ENCODE peak calls at places on chromosomes 16 and 17, in five cellular contexts. Y is A549, P is GM12878, N is H1, J is K562. D is an unnamed sample.

GRCh38 chr16:2056077-2056476 is 8.3 kb downstream of the TSC2 start:
- DNase-seq in N (no peak), Y (peak), P (no peak), J (peak), D (no peak)

GRCh38 chr16:23248261-23249194 is 53.6 kb upstream of the SCNN1B start:
- DNase-seq in N (no peak), P (no peak), J (no peak), Y (no peak), D (no peak)

GRCh38 chr16:28538733-28539596 is at the start of gene NUPR1:
- DNase-seq in J (no peak), Y (peak), N (no peak), P (no peak), D (no peak)

GRCh38 chr17:81003711-81004335 is 12.2 kb downstream of the CHMP6 start:
- DNase-seq in Y (no peak), P (no peak), N (no peak), J (no peak), D (peak)

GRCh38 chr16:12901204-12901596 is 198 bp upstream of the SHISA9 start:
- DNase-seq in Y (no peak), J (no peak), N (no peak), P (no peak), D (no peak)

GRCh38 chr17:6045621-6046357 is 24.4 kb upstream of the WSCD1 start:
- DNase-seq in Y (no peak), N (no peak), P (no peak), J (no peak), D (no peak)

GRCh38 chr17:1491406-1492248 is 859 bp downstream of the MYO1C start:
- DNase-seq in Y (no peak), J (peak), N (no peak), P (no peak), D (peak)

GRCh38 chr16:19804538-19805323 is 79.9 kb downstream of the GPRC5B start:
- DNase-seq in J (peak), N (peak), Y (no peak), P (no peak), D (peak)

GRCh38 chr17:45851464-45851863 is 6.8 kb downstream of the SPPL2C start:
- DNase-seq in N (no peak), J (no peak), P (no peak), Y (no peak), D (no peak)

GRCh38 chr17:39239640-39240314 is 14.0 kb upstream of the STAC2 start:
- DNase-seq in Y (peak), N (no peak), J (peak), P (no peak), D (peak)

GRCh38 chr16:10961231-10961630 is 16.9 kb downstream of the CLEC16A start:
- DNase-seq in Y (no peak), N (no peak), P (no peak), J (no peak), D (no peak)

GRCh38 chr17:8712698-8713097 is 31.9 kb downstream of the CCDC42 start:
- DNase-seq in N (no peak), Y (no peak), J (no peak), P (no peak), D (no peak)

GRCh38 chr16:86824751-86825310 is 246.5 kb downstream of the FOXL1 start:
- DNase-seq in N (no peak), Y (no peak), P (no peak), J (no peak), D (peak)

GRCh38 chr17:64687959-64688358 is 25.9 kb upstream of the SMURF2 start:
- DNase-seq in P (no peak), N (no peak), Y (no peak), J (no peak), D (no peak)

GRCh38 chr17:888998-889401 is 90.6 kb downstream of the NXN start:
- DNase-seq in P (peak), J (no peak), N (no peak), Y (no peak), D (no peak)

GRCh38 chr17:48095611-48096010 is 5.7 kb downstream of the CBX1 start:
- DNase-seq in P (no peak), Y (no peak), N (no peak), J (no peak), D (no peak)

GRCh38 chr17:8643855-8644506 is 13.5 kb upstream of the MYH10 start:
- DNase-seq in J (no peak), P (no peak), Y (no peak), N (no peak), D (no peak)

GRCh38 chr16:27175888-27176287 is 27.4 kb upstream of the KDM8 start:
- DNase-seq in P (no peak), J (peak), Y (peak), N (no peak), D (peak)

GRCh38 chr17:48608494-48608834 is 2.4 kb downstream of the HOXB7 start:
- DNase-seq in J (no peak), Y (no peak), N (no peak), P (no peak), D (no peak)

GRCh38 chr17:51673066-51673465 is 412.7 kb downstream of the UTP18 start:
- DNase-seq in N (no peak), J (no peak), Y (no peak), P (no peak), D (no peak)

GRCh38 chr16:58127634-58128033 is 1.5 kb downstream of the CFAP20 start:
- DNase-seq in P (no peak), Y (no peak), J (no peak), N (no peak), D (peak)

GRCh38 chr17:59763861-59764260 is 56.4 kb downstream of the VMP1 start:
- DNase-seq in N (no peak), J (no peak), P (no peak), Y (peak), D (no peak)

GRCh38 chr17:81414751-81415516 is 19.7 kb downstream of the BAHCC1 start:
- DNase-seq in Y (no peak), J (no peak), P (no peak), N (no peak), D (no peak)

GRCh38 chr16:29738514-29738913 is 7.3 kb downstream of the C16orf54 start:
- DNase-seq in N (no peak), P (peak), J (no peak), Y (no peak), D (peak)

GRCh38 chr16:12340151-12340733 is 363.7 kb downstream of the SNX29 start:
- DNase-seq in Y (peak), P (no peak), J (peak), N (no peak), D (no peak)

GRCh38 chr17:2120550-2121335 is 65.8 kb downstream of the HIC1 start:
- DNase-seq in N (no peak), Y (no peak), J (no peak), P (no peak), D (peak)

GRCh38 chr17:82173351-82174041 is 39.1 kb downstream of the CCDC57 start:
- DNase-seq in J (peak), N (no peak), P (no peak), Y (no peak), D (no peak)

GRCh38 chr16:11218324-11218962 is 37.6 kb downstream of the SOCS1 start:
- DNase-seq in J (no peak), N (no peak), P (no peak), Y (peak), D (peak)

GRCh38 chr17:27804113-27804512 is 3.8 kb upstream of the NOS2 start:
- DNase-seq in P (no peak), N (no peak), Y (no peak), J (no peak), D (no peak)

GRCh38 chr17:40203131-40203530 is 16.0 kb upstream of the WIPF2 start:
- DNase-seq in Y (no peak), J (no peak), N (no peak), P (no peak), D (peak)

GRCh38 chr17:56292010-56292409 is 138.7 kb downstream of the ANKFN1 start:
- DNase-seq in N (no peak), Y (no peak), J (no peak), P (no peak), D (no peak)

GRCh38 chr17:55426851-55427586 is 5.4 kb upstream of the MMD start:
- DNase-seq in N (no peak), Y (no peak), P (no peak), J (no peak), D (no peak)

GRCh38 chr17:42018339-42018738 is 1.1 kb upstream of the DNAJC7 start:
- DNase-seq in P (no peak), N (no peak), Y (no peak), J (peak), D (peak)

GRCh38 chr17:7035591-7036368 is at the start of gene SLC16A13:
- DNase-seq in Y (peak), P (peak), N (peak), J (peak), D (peak)

GRCh38 chr16:68644715-68645493 is at the start of gene CDH3:
- DNase-seq in J (no peak), P (no peak), Y (no peak), N (peak), D (peak)

GRCh38 chr16:10870137-10870776 is 6.7 kb upstream of the CIITA start:
- DNase-seq in N (no peak), J (no peak), Y (no peak), P (no peak), D (peak)

GRCh38 chr17:19316756-19317358 is 45.7 kb downstream of the B9D1 start:
- DNase-seq in J (no peak), P (no peak), Y (no peak), N (no peak), D (no peak)

GRCh38 chr17:19424934-19425868 is 14.2 kb downstream of the RNF112 start:
- DNase-seq in J (no peak), P (no peak), N (no peak), Y (no peak), D (no peak)

GRCh38 chr17:45147102-45147580 is 1.1 kb upstream of the HEXIM1 start:
- DNase-seq in J (peak), P (no peak), Y (no peak), N (no peak), D (peak)

GRCh38 chr17:82315703-82316358 is 1.6 kb downstream of the CD7 start:
- DNase-seq in N (no peak), J (no peak), Y (no peak), P (no peak), D (no peak)

DNA sequence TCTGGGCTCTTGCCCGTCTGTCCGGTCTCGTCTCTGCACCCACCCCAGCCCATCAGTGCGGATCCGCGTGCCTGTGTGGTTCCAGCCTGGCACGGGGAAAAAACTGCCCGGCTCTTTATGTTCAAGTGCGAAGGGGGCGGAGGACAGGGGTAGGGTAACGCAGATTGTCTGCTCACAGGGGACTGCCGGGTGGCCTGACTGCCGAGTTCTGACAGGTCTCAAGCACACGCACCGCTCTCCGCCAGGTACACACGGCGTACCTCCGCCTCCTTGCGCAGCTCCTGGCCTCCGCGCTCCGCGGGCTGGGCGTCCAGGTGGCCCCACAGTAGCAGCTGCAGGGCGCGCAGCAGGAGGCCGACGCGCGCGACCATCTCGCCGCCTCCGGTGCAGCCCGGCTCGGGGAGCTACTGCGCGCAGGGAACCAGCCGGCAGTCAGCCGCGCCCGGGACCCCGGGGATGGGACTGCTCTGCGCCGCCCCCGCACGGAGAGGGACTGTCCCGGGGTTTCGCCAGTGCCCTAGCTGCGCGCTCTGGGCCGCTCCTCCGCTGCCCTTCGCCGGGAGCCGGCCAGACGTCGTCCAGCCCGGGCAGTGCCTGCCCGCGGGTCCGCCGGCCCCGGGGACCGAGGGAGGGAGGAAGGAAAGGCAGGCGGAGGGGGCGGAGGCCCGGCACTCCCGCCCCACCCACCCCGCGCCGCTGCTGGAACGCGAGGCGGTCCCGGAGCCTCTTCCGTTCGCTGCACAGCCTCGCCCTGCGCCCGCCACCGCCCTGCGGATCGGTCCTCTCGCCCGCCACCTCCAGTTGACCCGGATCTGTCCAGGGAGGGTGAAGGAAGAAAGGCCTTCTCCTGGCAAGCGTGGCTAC is at the start of gene MMP28:
- DNase-seq in Y (peak), N (no peak), J (peak), P (no peak), D (peak)
- TF ChIP-seq POLR2A in Y (peak), N (no peak), J (no peak), P (no peak), D (no peak)

GRCh38 chr17:66810951-66811682 is 23.8 kb upstream of the CACNG5 start:
- DNase-seq in J (no peak), N (no peak), Y (no peak), P (no peak), D (no peak)
- TF ChIP-seq MAX in J (no peak), N (no peak), Y (no peak), P (no peak), D (no peak)

GRCh38 chr17:75086496-75087181 is 1.1 kb upstream of the SLC16A5 start:
- DNase-seq in Y (peak), P (no peak), J (peak), N (no peak), D (no peak)

GRCh38 chr17:75087182-75087557 is 584 bp upstream of the SLC16A5 start:
- DNase-seq in N (no peak), Y (no peak), J (no peak), P (no peak), D (no peak)

GRCh38 chr17:75088465-75088895 is 726 bp downstream of the SLC16A5 start:
- DNase-seq in P (no peak), Y (peak), J (no peak), N (no peak), D (peak)

GRCh38 chr17:75088902-75089417 is 1.2 kb downstream of the SLC16A5 start:
- DNase-seq in Y (peak), P (no peak), J (peak), N (no peak), D (peak)

GRCh38 chr17:75087558-75088453 is at the start of gene SLC16A5:
- DNase-seq in N (peak), Y (peak), P (no peak), J (peak), D (peak)
- TF ChIP-seq POLR2A in N (no peak), Y (peak), P (peak), J (peak), D (no peak)

GRCh38 chr16:3623642-3624041 is 12.2 kb upstream of the SLX4 start:
- DNase-seq in Y (no peak), J (no peak), P (no peak), N (no peak), D (no peak)
- TF ChIP-seq MAX in Y (no peak), J (no peak), P (no peak), N (no peak), D (no peak)

GRCh38 chr16:67155305-67156145 is 4.2 kb downstream of the TRADD start:
- DNase-seq in J (peak), N (no peak), P (no peak), Y (peak), D (peak)
- TF ChIP-seq POLR2A in J (no peak), N (no peak), P (no peak), Y (no peak), D (no peak)

D was measured in NB4.